ENCODE peak calls at places on chromosomes 5 and 9, in five cellular contexts. O is breast epithelium, B is NCI-H1092, Q is NCI-H345, E is T-helper 17 cell. Y is an unnamed sample.

GRCh38 chr9:132488611-132489010 is 78.6 kb downstream of the CFAP77 start:
- DNase-seq in Q (peak), E (no peak), O (no peak), B (peak), Y (no peak)

GRCh38 chr9:7172445-7173115 is 414.8 kb downstream of the KDM4C start:
- DNase-seq in O (no peak), B (no peak), E (no peak), Q (no peak), Y (no peak)

GRCh38 chr5:7169240-7169878 is 226.6 kb upstream of the ADCY2 start:
- DNase-seq in E (no peak), B (no peak), Q (no peak), O (no peak), Y (peak)

GRCh38 chr9:126862461-126862830 is 2.0 kb downstream of the ZBTB34 start:
- DNase-seq in O (no peak), B (no peak), E (no peak), Q (no peak), Y (no peak)

GRCh38 chr5:23445573-23445972 is 61.8 kb upstream of the PRDM9 start:
- DNase-seq in O (no peak), Q (no peak), B (no peak), E (no peak), Y (peak)

GRCh38 chr5:174571662-174572397 is 152.6 kb upstream of the MSX2 start:
- DNase-seq in E (no peak), B (no peak), O (peak), Q (no peak), Y (peak)

GRCh38 chr5:134543820-134544692 is 18.6 kb downstream of the JADE2 start:
- DNase-seq in B (no peak), O (no peak), E (no peak), Q (no peak), Y (no peak)

GRCh38 chr9:3719286-3719685 is 193.5 kb upstream of the RFX3 start:
- DNase-seq in B (no peak), O (no peak), E (no peak), Q (no peak), Y (no peak)

GRCh38 chr5:172837640-172838039 is 3.6 kb downstream of the ERGIC1 start:
- DNase-seq in E (no peak), O (peak), B (peak), Q (peak), Y (no peak)

GRCh38 chr9:12699529-12699928 is 6.3 kb downstream of the TYRP1 start:
- DNase-seq in Q (no peak), E (no peak), O (no peak), B (no peak), Y (no peak)

GRCh38 chr5:116669261-116670049 is 94.8 kb upstream of the SEMA6A start:
- DNase-seq in Q (no peak), O (no peak), E (no peak), B (no peak), Y (no peak)

GRCh38 chr5:37816883-37817282 is 23.0 kb downstream of the GDNF start:
- DNase-seq in E (no peak), O (no peak), B (no peak), Q (no peak), Y (no peak)

GRCh38 chr9:89601306-89601705 is 3.5 kb upstream of the GADD45G start:
- DNase-seq in E (no peak), Q (no peak), B (no peak), O (no peak), Y (no peak)

GRCh38 chr5:103203226-103203625 is 55.3 kb upstream of the MACIR start:
- DNase-seq in O (no peak), Q (no peak), B (no peak), E (no peak), Y (no peak)

GRCh38 chr9:125747765-125748510 is 765 bp downstream of the PBX3 start:
- DNase-seq in Q (peak), B (no peak), E (peak), O (no peak), Y (no peak)

GRCh38 chr5:119218830-119219782 is 136.7 kb upstream of the TNFAIP8 start:
- DNase-seq in O (no peak), B (no peak), E (no peak), Q (no peak), Y (no peak)

GRCh38 chr5:134738963-134739661 is 764 bp downstream of the CAMLG start:
- DNase-seq in B (no peak), E (no peak), Q (peak), O (peak), Y (peak)

GRCh38 chr5:91212336-91213092 is 170.6 kb downstream of the ARRDC3 start:
- DNase-seq in O (no peak), E (no peak), Q (no peak), B (no peak), Y (no peak)

GRCh38 chr5:96930589-96930988 is 5.3 kb upstream of the LNPEP start:
- DNase-seq in B (no peak), Q (no peak), E (no peak), O (no peak), Y (no peak)

GRCh38 chr5:77621440-77621839 is 17.1 kb downstream of the OTP start:
- DNase-seq in O (no peak), B (no peak), E (no peak), Q (no peak), Y (no peak)

GRCh38 chr9:26746357-26747072 is 146.1 kb downstream of the CAAP1 start:
- DNase-seq in B (no peak), Q (no peak), E (no peak), O (no peak), Y (peak)

GRCh38 chr5:8829322-8830029 is 716.4 kb downstream of the SEMA5A start:
- DNase-seq in E (no peak), B (no peak), Q (no peak), O (no peak), Y (peak)

GRCh38 chr9:96048954-96049831 is 173.7 kb downstream of the ERCC6L2 start:
- DNase-seq in E (no peak), B (no peak), O (peak), Q (no peak), Y (no peak)

GRCh38 chr5:87010736-87011135 is 256.9 kb upstream of the RASA1 start:
- DNase-seq in E (no peak), Q (no peak), O (no peak), B (no peak), Y (no peak)

GRCh38 chr9:121286973-121287721 is 19.2 kb downstream of the GSN start:
- DNase-seq in B (no peak), O (peak), E (no peak), Q (peak), Y (peak)

GRCh38 chr9:131015112-131015511 is 6.1 kb downstream of the LAMC3 start:
- DNase-seq in O (no peak), E (no peak), Q (no peak), B (no peak), Y (no peak)

GRCh38 chr9:130837002-130837511 is 2.0 kb downstream of the ABL1 start:
- DNase-seq in O (no peak), B (no peak), E (no peak), Q (no peak), Y (no peak)

GRCh38 chr5:566636-567309 is 42.5 kb upstream of the SLC9A3 start:
- DNase-seq in B (no peak), O (no peak), E (no peak), Q (no peak), Y (no peak)

GRCh38 chr9:6552033-6552737 is 93.3 kb downstream of the GLDC start:
- DNase-seq in Q (peak), E (no peak), B (peak), O (no peak), Y (peak)

GRCh38 chr9:109705515-109705914 is 74.5 kb upstream of the PALM2AKAP2 start:
- DNase-seq in Q (no peak), O (no peak), E (no peak), B (no peak), Y (peak)

GRCh38 chr5:160133071-160133917 is 14.0 kb upstream of the PWWP2A start:
- DNase-seq in O (peak), B (no peak), E (no peak), Q (no peak), Y (no peak)

GRCh38 chr9:87271696-87272477 is 225.8 kb upstream of the DAPK1 start:
- DNase-seq in Q (no peak), E (no peak), O (no peak), B (no peak), Y (no peak)

GRCh38 chr5:75907651-75908050 is 175.5 kb upstream of the SV2C start:
- DNase-seq in B (no peak), E (no peak), Q (no peak), O (no peak), Y (no peak)

GRCh38 chr9:137798142-137798541 is 79.4 kb upstream of the CACNA1B start:
- DNase-seq in B (no peak), Q (no peak), E (no peak), O (no peak), Y (no peak)

GRCh38 chr5:9295466-9295801 is 250.4 kb downstream of the SEMA5A start:
- DNase-seq in O (no peak), E (no peak), Q (no peak), B (no peak), Y (no peak)

GRCh38 chr9:134144801-134145200 is 8.9 kb downstream of the WDR5 start:
- DNase-seq in B (no peak), Q (no peak), E (no peak), O (no peak), Y (no peak)

GRCh38 chr9:88197781-88198345 is 59.6 kb upstream of the SPATA31C2 start:
- DNase-seq in B (no peak), O (no peak), E (no peak), Q (no peak), Y (peak)

GRCh38 chr5:13976867-13977479 is 32.5 kb upstream of the DNAH5 start:
- DNase-seq in Q (peak), E (no peak), B (no peak), O (no peak), Y (peak)

Y was measured in bronchial epithelial cell.